ENCODE peak calls at places on chromosomes 3 and 15, in eight cellular contexts. D is IMR-90; B is CD8-positive, alpha-beta memory T cell; E is Caco-2; U is MM.1S; M is ovary; O is naive thymus-derived CD4-positive, alpha-beta T cell; N is mucosa of descending colon. C is an unnamed sample.

GRCh38 chr15:68197661-68198437 is 7.3 kb downstream of the CALML4 start:
- DNase-seq in D (no peak), N (no peak), O (no peak), U (no peak), M (no peak), B (no peak), E (no peak), C (no peak)

GRCh38 chr15:48641416-48641815 is 4.1 kb downstream of the FBN1 start:
- DNase-seq in E (no peak), O (no peak), U (peak; percentile 48), M (no peak), B (no peak), N (no peak), D (peak; percentile 47), C (no peak)

GRCh38 chr3:115146418-115147328 is at the start of gene ZBTB20:
- DNase-seq in E (peak; percentile 61), O (peak; percentile 73), B (peak; percentile 56), D (peak; percentile 77), U (peak; percentile 51), N (peak; percentile 67), M (peak; percentile 78), C (peak; percentile 16)

GRCh38 chr3:107452436-107452835 is 70.3 kb upstream of the BBX start:
- DNase-seq in M (no peak), D (peak; percentile 83), N (no peak), B (no peak), U (no peak), O (no peak), E (no peak), C (no peak)

GRCh38 chr15:63677778-63678177 is 80.6 kb downstream of the FBXL22 start:
- DNase-seq in E (no peak), N (peak; percentile 98), M (no peak), O (no peak), U (no peak), B (no peak), D (no peak), C (peak; percentile 19)

GRCh38 chr3:4571690-4572334 is 78.7 kb downstream of the ITPR1 start:
- DNase-seq in E (no peak), N (no peak), M (no peak), B (no peak), D (no peak), U (no peak), O (peak; percentile 12), C (no peak)

GRCh38 chr15:73389971-73390544 is 21.3 kb upstream of the HCN4 start:
- DNase-seq in O (no peak), M (no peak), N (no peak), E (peak; percentile 1), D (peak; percentile 17), B (no peak), U (no peak), C (no peak)

GRCh38 chr3:194120789-194121770 is 14.9 kb upstream of the HES1 start:
- DNase-seq in U (no peak), O (no peak), B (no peak), D (no peak), N (no peak), E (peak; percentile 47), M (no peak), C (no peak)

GRCh38 chr3:188135271-188135670 is 18.7 kb upstream of the LPP start:
- DNase-seq in U (no peak), B (no peak), E (no peak), M (no peak), O (no peak), N (no peak), D (no peak), C (no peak)

GRCh38 chr15:100032358-100033080 is 299.3 kb upstream of the LYSMD4 start:
- DNase-seq in N (no peak), U (no peak), E (no peak), D (peak; percentile 22), O (no peak), B (no peak), M (no peak), C (peak; percentile 14)

GRCh38 chr3:172018364-172018763 is 21.0 kb upstream of the FNDC3B start:
- DNase-seq in M (no peak), B (no peak), N (no peak), D (no peak), U (no peak), O (no peak), E (no peak), C (no peak)

GRCh38 chr3:146218880-146219866 is 31.7 kb downstream of the PLSCR4 start:
- DNase-seq in B (peak; percentile 11), N (peak; percentile 61), M (peak; percentile 62), E (no peak), D (peak; percentile 44), O (peak; percentile 20), U (peak; percentile 44), C (peak; percentile 42)

GRCh38 chr15:66927326-66928077 is 137.9 kb upstream of the SMAD3 start:
- DNase-seq in E (peak; percentile 31), N (no peak), U (no peak), M (no peak), D (peak; percentile 51), O (no peak), B (no peak), C (no peak)

GRCh38 chr15:33310481-33311311 is at the start of gene RYR3:
- DNase-seq in N (no peak), D (no peak), U (no peak), O (no peak), B (no peak), M (no peak), E (no peak), C (no peak)

GRCh38 chr15:90562669-90563068 is 32.9 kb downstream of the CRTC3 start:
- DNase-seq in U (no peak), B (no peak), E (no peak), M (no peak), D (no peak), O (no peak), N (no peak), C (no peak)

GRCh38 chr3:20742903-20743302 is 556.9 kb upstream of the SGO1 start:
- DNase-seq in N (no peak), U (no peak), M (no peak), D (no peak), B (no peak), E (no peak), O (no peak), C (no peak)

GRCh38 chr3:20751299-20751698 is 565.3 kb upstream of the SGO1 start:
- DNase-seq in E (no peak), D (no peak), N (no peak), U (no peak), M (no peak), O (no peak), B (no peak), C (no peak)

GRCh38 chr3:20747736-20748135 is 561.7 kb upstream of the SGO1 start:
- DNase-seq in D (no peak), N (no peak), O (no peak), B (no peak), E (no peak), U (no peak), M (no peak), C (no peak)
- H3K9me3 ChIP-seq in D (no peaks in the 10 kb centered on the region), N (peaks cover 30% of the 10 kb centered on the region), O (no peaks in the 10 kb centered on the region), B (no peaks in the 10 kb centered on the region), E (no peaks in the 10 kb centered on the region), U (no peaks in the 10 kb centered on the region), M (no peaks in the 10 kb centered on the region), C (no peaks in the 10 kb centered on the region)

DNA sequence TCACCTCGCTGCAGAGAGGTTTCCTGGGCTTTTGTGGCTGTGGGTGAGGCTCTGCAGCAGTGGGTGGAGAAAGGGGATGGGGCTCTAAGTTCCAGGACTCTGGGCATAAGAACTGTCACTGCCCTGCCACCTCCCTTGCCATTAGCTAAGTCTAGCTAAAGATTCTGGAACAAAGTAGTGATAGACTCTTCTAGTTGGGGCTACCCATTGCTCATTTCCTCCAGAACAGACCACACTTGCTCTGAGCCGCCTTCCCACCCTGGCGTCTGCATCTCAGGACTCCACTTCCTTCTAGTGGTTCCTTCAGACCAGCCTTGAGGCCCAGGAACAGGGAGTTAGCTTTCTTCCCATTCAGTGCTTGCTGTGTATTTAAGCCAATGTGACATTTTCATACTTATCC is 7.5 kb downstream of the ARHGAP31 start:
- DNase-seq in N (no peak), M (no peak), U (no peak), O (no peak), D (no peak), E (no peak), B (no peak), C (no peak)
- H3K4me1 ChIP-seq in N (peaks cover 9% of the 10 kb centered on the region), M (peaks cover 7% of the 10 kb centered on the region), U (peaks cover 12% of the 10 kb centered on the region), O (peaks cover 2% of the 10 kb centered on the region), D (peaks cover 16% of the 10 kb centered on the region), E (peaks cover 8% of the 10 kb centered on the region), B (no peaks in the 10 kb centered on the region), C (peaks cover 9% of the 10 kb centered on the region)

GRCh38 chr15:86608461-86608860 is 528.8 kb downstream of the AGBL1 start:
- DNase-seq in D (no peak), M (no peak), U (no peak), O (no peak), N (no peak), B (no peak), E (no peak), C (no peak)

GRCh38 chr15:86609275-86609674 is 529.6 kb downstream of the AGBL1 start:
- DNase-seq in D (no peak), N (no peak), U (no peak), E (no peak), O (no peak), B (no peak), M (no peak), C (no peak)

GRCh38 chr15:86615411-86615810 is 535.7 kb downstream of the AGBL1 start:
- DNase-seq in D (no peak), E (no peak), U (no peak), N (no peak), B (no peak), O (no peak), M (no peak), C (no peak)

GRCh38 chr15:86610038-86610437 is 530.4 kb downstream of the AGBL1 start:
- DNase-seq in U (no peak), D (no peak), O (no peak), E (no peak), M (no peak), B (no peak), N (no peak), C (no peak)

GRCh38 chr15:86611392-86612040 is 531.8 kb downstream of the AGBL1 start:
- DNase-seq in N (peak; percentile 20), M (no peak), U (peak; percentile 41), B (peak; percentile 5), O (no peak), E (no peak), D (no peak), C (no peak)
- H3K9me3 ChIP-seq in N (no peaks in the 10 kb centered on the region), M (no peaks in the 10 kb centered on the region), U (no peaks in the 10 kb centered on the region), B (no peaks in the 10 kb centered on the region), O (no peaks in the 10 kb centered on the region), E (no peaks in the 10 kb centered on the region), D (peaks cover 4% of the 10 kb centered on the region), C (no peaks in the 10 kb centered on the region)

GRCh38 chr3:46999516-47000197 is 20.2 kb downstream of the NBEAL2 start:
- DNase-seq in E (no peak), M (no peak), O (no peak), U (no peak), N (no peak), B (no peak), D (no peak), C (no peak)

GRCh38 chr3:46998121-46998851 is 18.8 kb downstream of the NBEAL2 start:
- DNase-seq in B (peak; percentile 50), E (peak; percentile 69), U (no peak), N (peak; percentile 91), D (peak; percentile 18), O (peak; percentile 72), M (peak; percentile 58), C (peak; percentile 52)

GRCh38 chr3:47000198-47000815 is 20.8 kb downstream of the NBEAL2 start:
- DNase-seq in B (no peak), N (no peak), D (peak; percentile 46), M (no peak), E (no peak), O (no peak), U (no peak), C (no peak)

GRCh38 chr3:46997453-46998091 is 18.1 kb downstream of the NBEAL2 start:
- DNase-seq in N (no peak), U (no peak), E (no peak), M (no peak), D (no peak), B (no peak), O (no peak), C (no peak)

GRCh38 chr3:46998852-46999515 is 19.5 kb downstream of the NBEAL2 start:
- DNase-seq in O (no peak), U (no peak), D (no peak), E (no peak), M (no peak), B (no peak), N (no peak), C (no peak)
- H3K4me1 ChIP-seq in O (peaks cover 10% of the 10 kb centered on the region), U (no peaks in the 10 kb centered on the region), D (peaks cover 5% of the 10 kb centered on the region), E (peaks cover 11% of the 10 kb centered on the region), M (no peaks in the 10 kb centered on the region), B (peaks cover 6% of the 10 kb centered on the region), N (no peaks in the 10 kb centered on the region), C (no peaks in the 10 kb centered on the region)